ENCODE peak calls at places on chromosomes 5 and 9, in four cellular contexts. One of them, this sample, is unnamed.

GRCh38 chr5:139140631-139141071 is 57.5 kb downstream of the SIL1 start:
- DNase-seq in HepG2: no peak
- DNase-seq in neuronal stem cell: no peak
- DNase-seq in cardiac muscle cell: no peak
- DNase-seq in this sample: no peak

GRCh38 chr5:135079760-135080159 is 45.7 kb upstream of the PITX1 start:
- DNase-seq in HepG2: no peak
- DNase-seq in neuronal stem cell: no peak
- DNase-seq in cardiac muscle cell: no peak
- DNase-seq in this sample: no peak

GRCh38 chr5:114055810-114056476 is 305.9 kb upstream of the KCNN2 start:
- DNase-seq in HepG2: no peak
- DNase-seq in neuronal stem cell: peak; percentile 21
- DNase-seq in cardiac muscle cell: peak; percentile 69
- DNase-seq in this sample: peak; percentile 13

GRCh38 chr5:54243483-54244080 is 66.8 kb downstream of the ARL15 start:
- DNase-seq in HepG2: peak; percentile 31
- DNase-seq in neuronal stem cell: peak; percentile 27
- DNase-seq in cardiac muscle cell: peak; percentile 58
- DNase-seq in this sample: peak; percentile 48

GRCh38 chr5:120454094-120454798 is 9.9 kb upstream of the PRR16 start:
- DNase-seq in HepG2: no peak
- DNase-seq in neuronal stem cell: peak; percentile 37
- DNase-seq in cardiac muscle cell: peak; percentile 44
- DNase-seq in this sample: no peak

GRCh38 chr5:142597546-142598337 is 88.1 kb downstream of the FGF1 start:
- DNase-seq in HepG2: peak; percentile 32
- DNase-seq in neuronal stem cell: no peak
- DNase-seq in cardiac muscle cell: peak; percentile 22
- DNase-seq in this sample: no peak

GRCh38 chr9:87556821-87557220 is 59.2 kb downstream of the DAPK1 start:
- DNase-seq in HepG2: no peak
- DNase-seq in neuronal stem cell: no peak
- DNase-seq in cardiac muscle cell: no peak
- DNase-seq in this sample: no peak

GRCh38 chr5:1316941-1317340 is 22.1 kb upstream of the TERT start:
- DNase-seq in HepG2: no peak
- DNase-seq in neuronal stem cell: no peak
- DNase-seq in cardiac muscle cell: no peak
- DNase-seq in this sample: no peak

GRCh38 chr9:133889498-133890301 is 102.4 kb downstream of the VAV2 start:
- DNase-seq in HepG2: no peak
- DNase-seq in neuronal stem cell: no peak
- DNase-seq in cardiac muscle cell: no peak
- DNase-seq in this sample: no peak
- H3K27ac ChIP-seq in HepG2: peak overlapping the region; percentile 95
- H3K27ac ChIP-seq in neuronal stem cell: peak overlapping the region; percentile 40
- H3K27ac ChIP-seq in cardiac muscle cell: peak overlapping the region; percentile 30
- H3K27ac ChIP-seq in this sample: peak overlapping the region; percentile 95

GRCh38 chr5:92581249-92581648 is 999.8 kb downstream of the NR2F1-AS1 start:
- DNase-seq in HepG2: no peak
- DNase-seq in neuronal stem cell: no peak
- DNase-seq in cardiac muscle cell: no peak
- DNase-seq in this sample: no peak
- H3K27ac ChIP-seq in HepG2: no peak overlapping the region
- H3K27ac ChIP-seq in neuronal stem cell: no peak overlapping the region
- H3K27ac ChIP-seq in cardiac muscle cell: no peak overlapping the region
- H3K27ac ChIP-seq in this sample: no peak overlapping the region

DNA sequence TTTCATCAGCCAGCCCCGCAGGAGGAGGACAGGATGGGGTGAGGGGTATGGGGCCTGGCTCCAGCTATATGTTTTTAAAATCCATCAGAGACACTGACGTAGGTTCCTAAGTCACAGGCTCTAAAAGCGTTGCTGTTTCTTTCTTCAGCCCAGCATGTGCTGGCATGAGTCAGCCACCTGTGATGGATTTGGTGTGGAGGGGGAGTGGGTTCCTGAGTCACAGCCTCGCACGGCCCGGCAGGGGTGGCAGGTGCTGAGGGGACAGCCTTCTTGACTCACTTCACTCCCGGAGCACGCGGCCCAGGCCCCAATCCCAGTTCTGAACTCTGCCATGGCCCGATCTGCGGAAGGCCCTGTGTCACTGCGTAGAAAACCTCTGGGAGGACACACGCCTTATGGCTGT is 38.8 kb upstream of the RPL26L1 start:
- DNase-seq in HepG2: no peak
- DNase-seq in neuronal stem cell: no peak
- DNase-seq in cardiac muscle cell: no peak
- DNase-seq in this sample: peak; percentile 57
- H3K27ac ChIP-seq in HepG2: no peak overlapping the region
- H3K27ac ChIP-seq in neuronal stem cell: no peak overlapping the region
- H3K27ac ChIP-seq in cardiac muscle cell: no peak overlapping the region
- H3K27ac ChIP-seq in this sample: peak overlapping the region; percentile 27

DNA sequence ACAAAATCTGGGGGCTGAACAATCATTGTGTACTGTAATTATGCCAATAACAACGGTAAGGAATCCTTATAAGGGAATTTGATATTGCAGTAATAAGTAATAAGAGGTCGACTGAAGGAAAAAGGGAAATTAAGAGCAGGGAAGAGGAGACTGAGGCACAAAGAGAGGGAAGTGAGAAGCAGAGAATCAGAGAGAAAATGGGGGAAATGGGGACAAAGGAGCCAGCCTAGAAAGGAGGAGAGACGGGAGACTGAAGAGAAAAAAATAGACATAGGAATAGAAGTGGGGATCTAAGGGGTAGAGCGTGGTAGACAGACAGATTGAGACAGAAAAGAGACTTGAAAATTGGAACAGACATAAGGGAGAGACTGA is 518 bp upstream of the ZNF300 start:
- DNase-seq in HepG2: no peak
- DNase-seq in neuronal stem cell: no peak
- DNase-seq in cardiac muscle cell: no peak
- DNase-seq in this sample: no peak
- H3K27ac ChIP-seq in HepG2: peak overlapping the region; percentile 95
- H3K27ac ChIP-seq in neuronal stem cell: no peak overlapping the region
- H3K27ac ChIP-seq in cardiac muscle cell: peak overlapping the region; percentile 99
- H3K27ac ChIP-seq in this sample: peak overlapping the region; percentile 96

This sample was measured in hepatocyte.